ENCODE peak calls at places on chromosomes 3 and 15, in seven cellular contexts. X is GM06990, F is fibroblast of pulmonary artery, U is ovary, G is T-helper 17 cell, V is NCI-H510A, P is NCI-H1436 treated with DMSO at 0.1 percent for 48 hours. C is an unnamed sample.

GRCh38 chr15:27650244-27650643 is 448.9 kb downstream of the OCA2 start:
- DNase-seq in X (no peak), F (no peak), U (no peak), G (no peak), V (no peak), P (no peak), C (no peak)

GRCh38 chr15:44296625-44297524 is 8.4 kb downstream of the GOLM2 start:
- DNase-seq in X (no peak), F (peak; percentile 53), U (no peak), G (no peak), V (peak; percentile 15), P (peak; percentile 58), C (peak; percentile 67)

GRCh38 chr15:96428742-96429141 is 98.2 kb downstream of the NR2F2 start:
- DNase-seq in X (no peak), F (peak; percentile 92), U (no peak), G (no peak), V (no peak), P (no peak), C (peak; percentile 96)

GRCh38 chr15:41291065-41291631 is 41.2 kb downstream of the OIP5 start:
- DNase-seq in X (peak; percentile 58), F (no peak), U (no peak), G (no peak), V (no peak), P (no peak), C (no peak)

GRCh38 chr15:58221591-58222241 is 83.5 kb downstream of the AQP9 start:
- DNase-seq in X (no peak), F (peak; percentile 61), U (no peak), G (no peak), V (no peak), P (no peak), C (peak; percentile 27)

GRCh38 chr3:4746241-4746958 is 232.8 kb upstream of the BHLHE40 start:
- DNase-seq in X (no peak), F (peak; percentile 74), U (no peak), G (no peak), V (no peak), P (no peak), C (no peak)

GRCh38 chr3:72517804-72518442 is 330.3 kb downstream of the SHQ1 start:
- DNase-seq in X (no peak), F (no peak), U (no peak), G (no peak), V (no peak), P (no peak), C (no peak)

GRCh38 chr3:72887378-72887722 is 496 bp upstream of the GXYLT2 start:
- DNase-seq in X (no peak), F (peak; percentile 33), U (no peak), G (no peak), V (no peak), P (no peak), C (peak; percentile 14)

GRCh38 chr3:18790384-18790783 is 357.9 kb upstream of the KCNH8 start:
- DNase-seq in X (no peak), F (no peak), U (no peak), G (no peak), V (no peak), P (no peak), C (no peak)

GRCh38 chr3:8608041-8608790 is 36.4 kb downstream of the SSUH2 start:
- DNase-seq in X (no peak), F (no peak), U (no peak), G (no peak), V (no peak), P (no peak), C (no peak)

GRCh38 chr3:196073188-196073838 is 8.6 kb downstream of the TFRC start:
- DNase-seq in X (peak; percentile 45), F (peak; percentile 74), U (peak; percentile 57), G (peak; percentile 34), V (no peak), P (peak; percentile 34), C (peak; percentile 49)

GRCh38 chr15:60649845-60650548 is 171.1 kb upstream of the ICE2 start:
- DNase-seq in X (peak; percentile 46), F (no peak), U (no peak), G (no peak), V (no peak), P (no peak), C (no peak)

GRCh38 chr15:99703603-99704443 is 29.4 kb downstream of the LYSMD4 start:
- DNase-seq in X (peak; percentile 56), F (peak; percentile 95), U (no peak), G (no peak), V (no peak), P (no peak), C (peak; percentile 89)

GRCh38 chr3:46576386-46576785 is 10.3 kb upstream of the LRRC2 start:
- DNase-seq in X (no peak), F (no peak), U (no peak), G (no peak), V (no peak), P (no peak), C (no peak)

GRCh38 chr3:141789281-141789680 is 26.1 kb downstream of the GRK7 start:
- DNase-seq in X (no peak), F (peak; percentile 10), U (no peak), G (no peak), V (no peak), P (no peak), C (peak; percentile 4)

GRCh38 chr15:65286069-65286703 is 497 bp downstream of the PARP16 start:
- DNase-seq in X (peak; percentile 70), F (peak; percentile 9), U (peak; percentile 49), G (peak; percentile 16), V (no peak), P (no peak), C (peak; percentile 31)

GRCh38 chr15:70604671-70605070 is 158.7 kb downstream of the UACA start:
- DNase-seq in X (no peak), F (peak; percentile 38), U (peak; percentile 37), G (no peak), V (no peak), P (no peak), C (peak; percentile 12)

GRCh38 chr3:177119829-177120228 is 77.5 kb downstream of the TBL1XR1 start:
- DNase-seq in X (no peak), F (no peak), U (no peak), G (no peak), V (no peak), P (no peak), C (no peak)

GRCh38 chr3:195065142-195065863 is 205.7 kb downstream of the XXYLT1 start:
- DNase-seq in X (no peak), F (no peak), U (no peak), G (no peak), V (no peak), P (no peak), C (no peak)

GRCh38 chr3:120764206-120764605 is 21.7 kb downstream of the GTF2E1 start:
- DNase-seq in X (no peak), F (no peak), U (no peak), G (no peak), V (no peak), P (no peak), C (no peak)

GRCh38 chr15:31347067-31347975 is 20.7 kb downstream of the KLF13 start:
- DNase-seq in X (no peak), F (no peak), U (no peak), G (peak; percentile 47), V (no peak), P (no peak), C (no peak)

GRCh38 chr15:98856540-98856907 is 151.1 kb downstream of the PGPEP1L start:
- DNase-seq in X (no peak), F (peak; percentile 59), U (no peak), G (no peak), V (no peak), P (no peak), C (no peak)

GRCh38 chr3:23740517-23741402 is 65.0 kb upstream of the UBE2E1 start:
- DNase-seq in X (peak; percentile 47), F (peak; percentile 68), U (no peak), G (no peak), V (no peak), P (no peak), C (no peak)

GRCh38 chr3:182567666-182568065 is 225.6 kb upstream of the ATP11B start:
- DNase-seq in X (no peak), F (no peak), U (no peak), G (no peak), V (no peak), P (no peak), C (peak; percentile 12)

GRCh38 chr15:66663664-66664063 is 38.4 kb upstream of the SMAD6 start:
- DNase-seq in X (no peak), F (no peak), U (no peak), G (no peak), V (no peak), P (no peak), C (no peak)

GRCh38 chr3:156463123-156463522 is 91.8 kb downstream of the SSR3 start:
- DNase-seq in X (no peak), F (no peak), U (no peak), G (no peak), V (no peak), P (no peak), C (no peak)

GRCh38 chr3:56347219-56347871 is 120.9 kb downstream of the ERC2 start:
- DNase-seq in X (no peak), F (peak; percentile 5), U (no peak), G (no peak), V (no peak), P (no peak), C (peak; percentile 43)

GRCh38 chr3:158104346-158105020 is 1.7 kb downstream of the SHOX2 start:
- DNase-seq in X (no peak), F (no peak), U (no peak), G (no peak), V (no peak), P (no peak), C (no peak)